ENCODE peak calls at places on chromosomes 11 and 22, in six cellular contexts. V is fibroblast of the aortic adventitia, B is heart left ventricle, X is hepatocyte, O is heart right ventricle, J is cardiac muscle cell. C is an unnamed sample.

GRCh38 chr11:11415786-11416390 is 62.8 kb upstream of the CSNK2A3 start:
- DNase-seq in V (peak), B (no peak), X (no peak), O (no peak), J (peak), C (no peak)

GRCh38 chr11:96704847-96705246 is 315.0 kb downstream of the JRKL start:
- DNase-seq in V (peak), B (no peak), X (peak), O (no peak), J (peak), C (no peak)

GRCh38 chr11:115941481-115941993 is 437.3 kb upstream of the CADM1 start:
- DNase-seq in V (no peak), B (peak), X (no peak), O (peak), J (peak), C (peak)

GRCh38 chr22:46079861-46080821 is 70.2 kb upstream of the PPARA start:
- DNase-seq in V (peak), B (peak), X (no peak), O (peak), J (no peak), C (peak)

GRCh38 chr22:49284931-49285330 is 542.7 kb downstream of the BRD1 start:
- DNase-seq in V (no peak), B (no peak), X (no peak), O (no peak), J (no peak), C (no peak)

GRCh38 chr11:45313211-45313865 is 27.2 kb upstream of the SYT13 start:
- DNase-seq in V (no peak), B (no peak), X (no peak), O (no peak), J (no peak), C (no peak)

GRCh38 chr11:75625970-75626691 is 42.7 kb downstream of the MAP6 start:
- DNase-seq in V (peak), B (no peak), X (no peak), O (no peak), J (peak), C (no peak)

GRCh38 chr11:97201743-97202612 is 812.2 kb downstream of the JRKL start:
- DNase-seq in V (no peak), B (peak), X (no peak), O (peak), J (no peak), C (no peak)

GRCh38 chr22:40922484-40923303 is 28.5 kb upstream of the RBX1 start:
- DNase-seq in V (peak), B (no peak), X (peak), O (no peak), J (peak), C (no peak)

GRCh38 chr22:46087816-46088277 is 62.5 kb upstream of the PPARA start:
- DNase-seq in V (peak), B (peak), X (peak), O (peak), J (peak), C (peak)

GRCh38 chr11:122248130-122248529 is 132.1 kb upstream of the BLID start:
- DNase-seq in V (no peak), B (no peak), X (no peak), O (no peak), J (no peak), C (no peak)

GRCh38 chr22:47168900-47169800 is 406.7 kb downstream of the TBC1D22A start:
- DNase-seq in V (peak), B (peak), X (no peak), O (peak), J (peak), C (peak)

GRCh38 chr11:114059278-114059983 is at the start of gene ZBTB16:
- DNase-seq in V (no peak), B (peak), X (peak), O (peak), J (peak), C (peak)

GRCh38 chr11:83713701-83714100 is 427.5 kb upstream of the CCDC90B start:
- DNase-seq in V (no peak), B (no peak), X (peak), O (no peak), J (peak), C (peak)

GRCh38 chr11:129375731-129376657 is at the start of gene BARX2:
- DNase-seq in V (peak), B (no peak), X (peak), O (no peak), J (peak), C (peak)

GRCh38 chr11:5516599-5516998 is at the start of gene UBQLNL:
- DNase-seq in V (no peak), B (no peak), X (no peak), O (no peak), J (no peak), C (no peak)

GRCh38 chr22:45172872-45173585 is 9.3 kb downstream of the NUP50 start:
- DNase-seq in V (no peak), B (no peak), X (no peak), O (no peak), J (no peak), C (no peak)

GRCh38 chr11:94469416-94469815 is 24.2 kb downstream of the MRE11 start:
- DNase-seq in V (no peak), B (no peak), X (no peak), O (no peak), J (no peak), C (no peak)

GRCh38 chr22:20967697-20968201 is 694 bp downstream of the AIFM3 start:
- DNase-seq in V (no peak), B (no peak), X (no peak), O (no peak), J (no peak), C (no peak)

GRCh38 chr11:70477607-70478006 is 79.3 kb downstream of the CTTN start:
- DNase-seq in V (no peak), B (peak), X (no peak), O (peak), J (no peak), C (no peak)

GRCh38 chr22:35456757-35457156 is 56.8 kb downstream of the MCM5 start:
- DNase-seq in V (no peak), B (no peak), X (no peak), O (no peak), J (no peak), C (no peak)

GRCh38 chr22:49983148-49984042 is 22.8 kb downstream of the PIM3 start:
- DNase-seq in V (no peak), B (peak), X (peak), O (no peak), J (peak), C (no peak)

GRCh38 chr11:79074547-79074946 is 366.3 kb downstream of the TENM4 start:
- DNase-seq in V (no peak), B (no peak), X (no peak), O (no peak), J (no peak), C (no peak)

GRCh38 chr11:83097671-83098070 is 26.0 kb upstream of the RAB30 start:
- DNase-seq in V (no peak), B (no peak), X (no peak), O (no peak), J (no peak), C (no peak)

GRCh38 chr11:46429709-46430108 is 38.1 kb upstream of the CHRM4 start:
- DNase-seq in V (no peak), B (no peak), X (no peak), O (no peak), J (no peak), C (no peak)
- TF ChIP-seq CTCF in V (no peak), B (no peak), X (no peak), O (no peak), J (no peak), C (no peak)

DNA sequence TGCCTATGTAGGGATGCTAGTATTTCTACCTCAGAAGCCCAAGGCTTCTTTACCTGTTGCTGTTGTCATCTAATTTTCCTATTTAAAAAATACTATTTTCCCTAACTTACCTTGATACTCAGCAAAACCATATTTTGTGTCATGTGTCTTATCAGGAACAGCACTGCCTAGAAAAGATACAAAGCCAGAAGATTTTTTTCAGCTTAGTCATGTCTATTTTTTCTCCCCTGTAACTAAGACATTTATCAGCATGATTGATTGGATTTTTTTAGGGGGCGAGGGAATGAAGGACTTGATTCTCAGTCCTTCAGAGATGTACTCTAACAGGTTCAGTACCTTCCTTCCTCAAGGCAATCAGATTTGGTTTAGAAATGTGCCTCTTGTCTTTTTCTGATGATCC is 3.5 kb upstream of the PIK3IP1 start:
- DNase-seq in V (peak), B (no peak), X (no peak), O (no peak), J (peak), C (no peak)
- H3K4me3 ChIP-seq in V (no peak), B (peak), X (no peak), O (no peak), J (no peak), C (no peak)

DNA sequence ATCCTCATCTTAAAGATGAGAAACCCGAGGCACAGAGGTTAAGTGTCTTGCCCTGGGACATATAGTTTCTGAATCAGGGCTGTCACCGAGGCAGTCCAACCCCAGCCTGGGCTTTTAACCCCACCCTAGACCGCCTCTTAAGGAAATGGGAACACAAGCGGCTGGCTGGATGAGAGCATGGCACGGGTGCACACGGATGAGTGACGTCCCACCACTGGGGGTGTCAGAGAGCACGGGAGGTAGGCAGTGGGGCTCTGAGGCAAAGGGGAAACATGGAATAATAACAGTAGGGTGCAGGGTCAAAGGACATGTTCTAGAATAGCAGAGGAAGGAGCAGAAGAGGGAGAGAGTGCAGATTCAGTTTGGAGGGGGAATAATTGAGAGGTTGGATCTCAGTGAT is 22.3 kb downstream of the PPFIBP2 start:
- DNase-seq in V (no peak), B (no peak), X (peak), O (no peak), J (no peak), C (no peak)
- TF ChIP-seq CTCF in V (no peak), B (no peak), X (peak), O (peak), J (no peak), C (no peak)

GRCh38 chr11:22674470-22675426 is 8.3 kb downstream of the GAS2 start:
- DNase-seq in V (no peak), B (no peak), X (peak), O (no peak), J (no peak), C (no peak)

GRCh38 chr11:22681281-22681812 is 14.9 kb downstream of the GAS2 start:
- DNase-seq in V (no peak), B (no peak), X (no peak), O (no peak), J (no peak), C (no peak)

GRCh38 chr11:22680628-22681027 is 14.2 kb downstream of the GAS2 start:
- DNase-seq in V (no peak), B (no peak), X (peak), O (no peak), J (no peak), C (no peak)

GRCh38 chr11:22671751-22672150 is 5.3 kb downstream of the GAS2 start:
- DNase-seq in V (peak), B (no peak), X (no peak), O (no peak), J (peak), C (no peak)

DNA sequence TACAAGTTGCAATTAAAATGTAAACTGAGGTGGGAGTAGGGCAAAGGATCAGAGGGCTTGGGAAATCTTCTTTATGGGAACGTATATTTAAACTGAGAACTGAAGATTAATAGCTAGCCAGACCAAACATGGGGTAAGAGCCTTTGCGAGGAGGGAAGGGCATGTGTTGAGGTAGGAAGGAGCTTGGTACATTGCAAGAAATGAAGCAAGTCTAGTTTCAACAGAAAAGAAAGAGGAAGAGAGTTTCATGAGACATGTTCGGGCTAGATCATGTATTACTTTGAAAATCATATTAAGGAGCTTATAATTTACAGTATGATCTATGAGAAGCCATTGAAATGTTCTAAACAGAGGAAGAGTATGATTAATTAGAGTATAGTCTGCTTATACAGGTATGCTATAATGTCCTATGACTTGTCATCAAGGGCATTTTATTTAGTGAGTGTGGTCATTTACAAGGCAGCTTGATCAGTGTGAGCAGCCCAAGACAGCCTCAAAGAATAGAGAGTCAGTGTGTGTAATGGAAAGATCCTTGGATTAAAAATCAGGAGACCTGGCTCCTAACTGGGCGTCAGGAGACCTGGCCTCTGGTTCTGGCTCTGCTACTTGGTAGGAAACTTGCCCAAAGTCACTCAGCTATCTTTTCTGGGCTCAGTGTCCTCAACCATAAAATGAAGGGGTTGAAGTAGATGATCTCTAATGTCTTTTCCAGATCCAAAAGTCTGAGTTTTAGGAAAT is 10.9 kb downstream of the GAS2 start:
- DNase-seq in V (no peak), B (peak), X (no peak), O (no peak), J (no peak), C (no peak)
- H3K4me3 ChIP-seq in V (no peak), B (no peak), X (no peak), O (no peak), J (no peak), C (no peak)